ENCODE peak calls at places on chromosomes 7 and 10, in nine cellular contexts. S is endothelial cell of umbilical vein; Y is pancreas; D is pons; Q is NCI-H1436 treated with DMSO at 0.1 percent for 48 hours; I is NCI-H526; T is CD4-positive, alpha-beta T cell; B is activated T-cell treated with anti-CD3 and anti-CD28 coated beads, Interleukin-2, amount 50 U/mL, for 24 hours; G is activated naive CD4-positive, alpha-beta T cell. C is an unnamed sample.
A peak's percentile ranks its signal among the peaks of the same experiment; 100 is the strongest.

GRCh38 chr10:52187521-52188258 is 126.4 kb upstream of the DKK1 start:
- DNase-seq in S (no peak), Y (no peak), D (no peak), Q (no peak), I (no peak), T (no peak), B (no peak), G (no peak), C (no peak)

GRCh38 chr7:129950191-129950940 is 2.4 kb downstream of the UBE2H start:
- DNase-seq in S (peak; percentile 52), Y (no peak), D (peak; percentile 64), Q (no peak), I (no peak), T (no peak), B (no peak), G (no peak), C (no peak)

GRCh38 chr10:130888493-130888892 is 423.0 kb downstream of the TCERG1L start:
- DNase-seq in S (no peak), Y (no peak), D (no peak), Q (no peak), I (no peak), T (no peak), B (no peak), G (no peak), C (no peak)

GRCh38 chr7:47392241-47392759 is 189.6 kb downstream of the TNS3 start:
- DNase-seq in S (no peak), Y (no peak), D (peak; percentile 31), Q (no peak), I (no peak), T (no peak), B (no peak), G (no peak), C (no peak)

GRCh38 chr10:24086737-24087136 is 122.2 kb upstream of the KIAA1217 start:
- DNase-seq in S (no peak), Y (no peak), D (no peak), Q (no peak), I (no peak), T (no peak), B (no peak), G (no peak), C (no peak)

GRCh38 chr10:103584216-103585010 is 90.9 kb downstream of the NEURL1 start:
- DNase-seq in S (no peak), Y (no peak), D (no peak), Q (no peak), I (no peak), T (peak; percentile 68), B (peak; percentile 77), G (peak; percentile 56), C (no peak)

GRCh38 chr10:129523723-129524316 is 56.8 kb downstream of the MGMT start:
- DNase-seq in S (no peak), Y (peak; percentile 14), D (no peak), Q (no peak), I (no peak), T (no peak), B (no peak), G (no peak), C (no peak)

GRCh38 chr10:21499910-21500577 is 25.4 kb downstream of the SKIDA1 start:
- DNase-seq in S (no peak), Y (peak; percentile 64), D (no peak), Q (no peak), I (no peak), T (no peak), B (peak; percentile 53), G (no peak), C (no peak)

GRCh38 chr10:14674376-14675050 is 100.2 kb downstream of the FAM107B start:
- DNase-seq in S (no peak), Y (no peak), D (no peak), Q (no peak), I (no peak), T (no peak), B (no peak), G (no peak), C (no peak)

GRCh38 chr10:86348321-86349210 is 18.0 kb downstream of the GRID1 start:
- DNase-seq in S (no peak), Y (peak; percentile 59), D (no peak), Q (no peak), I (no peak), T (no peak), B (no peak), G (no peak), C (no peak)

GRCh38 chr10:132886211-132887099 is 55.9 kb downstream of the CFAP46 start:
- DNase-seq in S (no peak), Y (no peak), D (no peak), Q (no peak), I (peak; percentile 4), T (no peak), B (peak; percentile 20), G (no peak), C (no peak)

GRCh38 chr7:130721486-130722277 is 12.3 kb downstream of the KLF14 start:
- DNase-seq in S (peak; percentile 71), Y (peak; percentile 79), D (peak; percentile 83), Q (no peak), I (peak; percentile 33), T (no peak), B (peak; percentile 30), G (no peak), C (no peak)

GRCh38 chr7:73635428-73636200 is 11.3 kb upstream of the MLXIPL start:
- DNase-seq in S (no peak), Y (no peak), D (no peak), Q (no peak), I (no peak), T (no peak), B (no peak), G (no peak), C (no peak)

GRCh38 chr10:67140641-67141040 is 214.8 kb downstream of the LRRTM3 start:
- DNase-seq in S (no peak), Y (no peak), D (no peak), Q (no peak), I (no peak), T (no peak), B (no peak), G (no peak), C (no peak)

GRCh38 chr7:149202831-149203231 is 7.5 kb downstream of the ZNF282 start:
- DNase-seq in S (no peak), Y (no peak), D (no peak), Q (no peak), I (no peak), T (no peak), B (no peak), G (no peak), C (no peak)

GRCh38 chr7:80136276-80137045 is 1.8 kb downstream of the GNAI1 start:
- DNase-seq in S (peak; percentile 38), Y (no peak), D (peak; percentile 58), Q (no peak), I (no peak), T (no peak), B (no peak), G (no peak), C (no peak)

GRCh38 chr7:17298102-17298839 is at the start of gene AHR:
- DNase-seq in S (peak; percentile 89), Y (peak; percentile 96), D (peak; percentile 93), Q (peak; percentile 51), I (peak; percentile 56), T (peak; percentile 84), B (peak; percentile 88), G (peak; percentile 82), C (peak; percentile 87)

GRCh38 chr7:66840316-66840715 is 80.7 kb upstream of the TMEM248 start:
- DNase-seq in S (no peak), Y (no peak), D (no peak), Q (no peak), I (no peak), T (no peak), B (no peak), G (no peak), C (no peak)

GRCh38 chr10:49596836-49597235 is 13.3 kb upstream of the SLC18A3 start:
- DNase-seq in S (no peak), Y (no peak), D (no peak), Q (no peak), I (no peak), T (no peak), B (no peak), G (no peak), C (no peak)

GRCh38 chr7:69596056-69596455 is 2.2 kb upstream of the AUTS2 start:
- DNase-seq in S (no peak), Y (no peak), D (no peak), Q (no peak), I (no peak), T (no peak), B (no peak), G (no peak), C (no peak)

GRCh38 chr7:121079425-121080169 is 91.1 kb downstream of the CPED1 start:
- DNase-seq in S (no peak), Y (no peak), D (no peak), Q (no peak), I (no peak), T (no peak), B (no peak), G (no peak), C (no peak)

GRCh38 chr10:15802375-15802949 is 57.8 kb downstream of the MINDY3 start:
- DNase-seq in S (no peak), Y (no peak), D (no peak), Q (no peak), I (no peak), T (no peak), B (no peak), G (no peak), C (no peak)

GRCh38 chr7:149620961-149621360 is 123.4 kb upstream of the ZNF746 start:
- DNase-seq in S (no peak), Y (no peak), D (no peak), Q (no peak), I (no peak), T (no peak), B (peak; percentile 76), G (no peak), C (no peak)

GRCh38 chr10:93788413-93789208 is 30.9 kb downstream of the LGI1 start:
- DNase-seq in S (no peak), Y (no peak), D (no peak), Q (no peak), I (no peak), T (no peak), B (no peak), G (no peak), C (no peak)

GRCh38 chr7:475951-476441 is 43.6 kb downstream of the PDGFA start:
- DNase-seq in S (no peak), Y (peak; percentile 55), D (no peak), Q (no peak), I (no peak), T (no peak), B (no peak), G (no peak), C (no peak)

GRCh38 chr10:102450374-102451104 is 804 bp downstream of the C10orf95 start:
- DNase-seq in S (peak; percentile 70), Y (peak; percentile 95), D (peak; percentile 60), Q (no peak), I (peak; percentile 38), T (peak; percentile 88), B (peak; percentile 90), G (peak; percentile 77), C (peak; percentile 51)

GRCh38 chr10:14626126-14626525 is 148.6 kb downstream of the FAM107B start:
- DNase-seq in S (no peak), Y (no peak), D (no peak), Q (no peak), I (no peak), T (no peak), B (no peak), G (no peak), C (no peak)

GRCh38 chr7:47269466-47269836 is 312.5 kb downstream of the TNS3 start:
- DNase-seq in S (no peak), Y (no peak), D (no peak), Q (no peak), I (no peak), T (no peak), B (no peak), G (no peak), C (no peak)

GRCh38 chr10:101146392-101147251 is 15.5 kb downstream of the TLX1 start:
- DNase-seq in S (no peak), Y (peak; percentile 61), D (no peak), Q (no peak), I (no peak), T (no peak), B (no peak), G (no peak), C (no peak)

GRCh38 chr7:46654546-46655443 is 733.7 kb upstream of the IGFBP3 start:
- DNase-seq in S (no peak), Y (no peak), D (no peak), Q (no peak), I (no peak), T (no peak), B (no peak), G (no peak), C (no peak)

GRCh38 chr10:76899490-76899889 is 738.1 kb downstream of the KCNMA1 start:
- DNase-seq in S (no peak), Y (no peak), D (no peak), Q (no peak), I (no peak), T (no peak), B (no peak), G (no peak), C (no peak)